ENCODE peak calls at places on chromosomes 1 and 21, in four cellular contexts. Y is small intestine, M is brain pericyte, L is HT-29. I is an unnamed sample.

GRCh38 chr1:54174106-54174505 is 21.3 kb upstream of the CDCP2 start:
- DNase-seq in Y (no peak), M (no peak), L (no peak), I (no peak)

GRCh38 chr1:182909578-182909977 is 43.4 kb downstream of the SHCBP1L start:
- DNase-seq in Y (no peak), M (no peak), L (peak), I (peak)

GRCh38 chr1:3419415-3420204 is 34.9 kb upstream of the ARHGEF16 start:
- DNase-seq in Y (peak), M (no peak), L (no peak), I (no peak)

GRCh38 chr1:78177708-78178270 is 132.0 kb downstream of the GIPC2 start:
- DNase-seq in Y (no peak), M (no peak), L (no peak), I (no peak)

GRCh38 chr1:9245661-9246060 is 11.1 kb downstream of the H6PD start:
- DNase-seq in Y (no peak), M (no peak), L (no peak), I (no peak)

GRCh38 chr1:178169649-178170048 is 75.7 kb downstream of the RASAL2 start:
- DNase-seq in Y (no peak), M (no peak), L (no peak), I (no peak)

GRCh38 chr1:168623003-168623828 is 46.8 kb downstream of the XCL1 start:
- DNase-seq in Y (peak), M (no peak), L (peak), I (peak)

GRCh38 chr1:201461783-201462441 is 7.1 kb downstream of the PHLDA3 start:
- DNase-seq in Y (peak), M (peak), L (peak), I (peak)

GRCh38 chr1:204760350-204761134 is 75.0 kb upstream of the LRRN2 start:
- DNase-seq in Y (no peak), M (no peak), L (no peak), I (no peak)

GRCh38 chr1:97245682-97246081 is 524.1 kb downstream of the PTBP2 start:
- DNase-seq in Y (peak), M (no peak), L (peak), I (peak)

GRCh38 chr1:8116892-8117262 is 90.8 kb upstream of the ERRFI1 start:
- DNase-seq in Y (no peak), M (peak), L (no peak), I (peak)

GRCh38 chr1:48571303-48571987 is 99.4 kb upstream of the SPATA6 start:
- DNase-seq in Y (no peak), M (no peak), L (no peak), I (no peak)

GRCh38 chr1:155715777-155716176 is 26.9 kb downstream of the DAP3 start:
- DNase-seq in Y (no peak), M (no peak), L (no peak), I (no peak)

GRCh38 chr21:32083175-32083574 is 195.7 kb downstream of the MIS18A start:
- DNase-seq in Y (no peak), M (no peak), L (no peak), I (no peak)